ENCODE peak calls at places on chromosomes 6 and 20, in six cellular contexts. V is GM13976, H is upper lobe of right lung, S is cardiac muscle cell, P is foreskin fibroblast, G is Caco-2. U is an unnamed sample.

GRCh38 chr6:6711832-6712231 is 123.3 kb downstream of the LY86 start:
- DNase-seq in P (no peak), V (no peak), G (no peak), S (no peak), H (no peak), U (no peak)

GRCh38 chr20:61186771-61187170 is 65.3 kb upstream of the CDH4 start:
- DNase-seq in S (peak), V (no peak), P (no peak), H (no peak), G (no peak), U (no peak)

GRCh38 chr20:5119435-5120188 is at the start of gene PCNA:
- DNase-seq in G (peak), V (peak), S (peak), H (peak), P (peak), U (peak)

GRCh38 chr6:107185570-107185969 is 70.3 kb upstream of the BEND3 start:
- DNase-seq in S (peak), H (no peak), V (no peak), P (no peak), G (peak), U (no peak)

GRCh38 chr6:108621117-108621516 is 60.4 kb downstream of the FOXO3 start:
- DNase-seq in S (peak), G (no peak), V (no peak), P (peak), H (no peak), U (no peak)

GRCh38 chr6:97822632-97823031 is 539.6 kb upstream of the MMS22L start:
- DNase-seq in P (no peak), H (no peak), V (no peak), G (no peak), S (no peak), U (no peak)

GRCh38 chr6:104212977-104213696 is 646.6 kb downstream of the HACE1 start:
- DNase-seq in P (no peak), S (no peak), G (no peak), H (no peak), V (no peak), U (no peak)

GRCh38 chr6:40353967-40354452 is 233.2 kb downstream of the LRFN2 start:
- DNase-seq in G (no peak), H (no peak), S (no peak), P (no peak), V (no peak), U (no peak)

GRCh38 chr6:73515204-73516101 is 5.4 kb downstream of the EEF1A1 start:
- DNase-seq in P (peak), H (no peak), G (no peak), S (peak), V (peak), U (peak)

GRCh38 chr6:115838763-115839401 is 221.8 kb downstream of the FRK start:
- DNase-seq in S (peak), H (no peak), G (no peak), P (peak), V (peak), U (peak)

GRCh38 chr6:118709859-118710350 is 58.5 kb upstream of the CEP85L start:
- DNase-seq in V (peak), H (no peak), P (peak), G (no peak), S (peak), U (peak)

GRCh38 chr6:114083251-114083650 is 112.3 kb upstream of the HDAC2 start:
- DNase-seq in V (no peak), S (no peak), G (no peak), P (no peak), H (no peak), U (no peak)

GRCh38 chr20:45998761-45999160 is 9.9 kb upstream of the MMP9 start:
- DNase-seq in P (no peak), H (no peak), G (no peak), V (no peak), S (no peak), U (no peak)

GRCh38 chr6:21264288-21264818 is 329.2 kb upstream of the SOX4 start:
- DNase-seq in P (no peak), V (no peak), H (no peak), G (peak), S (no peak), U (no peak)
- TF ChIP-seq CTCF in P (no peak), V (no peak), H (no peak), G (no peak), S (no peak), U (no peak)

DNA sequence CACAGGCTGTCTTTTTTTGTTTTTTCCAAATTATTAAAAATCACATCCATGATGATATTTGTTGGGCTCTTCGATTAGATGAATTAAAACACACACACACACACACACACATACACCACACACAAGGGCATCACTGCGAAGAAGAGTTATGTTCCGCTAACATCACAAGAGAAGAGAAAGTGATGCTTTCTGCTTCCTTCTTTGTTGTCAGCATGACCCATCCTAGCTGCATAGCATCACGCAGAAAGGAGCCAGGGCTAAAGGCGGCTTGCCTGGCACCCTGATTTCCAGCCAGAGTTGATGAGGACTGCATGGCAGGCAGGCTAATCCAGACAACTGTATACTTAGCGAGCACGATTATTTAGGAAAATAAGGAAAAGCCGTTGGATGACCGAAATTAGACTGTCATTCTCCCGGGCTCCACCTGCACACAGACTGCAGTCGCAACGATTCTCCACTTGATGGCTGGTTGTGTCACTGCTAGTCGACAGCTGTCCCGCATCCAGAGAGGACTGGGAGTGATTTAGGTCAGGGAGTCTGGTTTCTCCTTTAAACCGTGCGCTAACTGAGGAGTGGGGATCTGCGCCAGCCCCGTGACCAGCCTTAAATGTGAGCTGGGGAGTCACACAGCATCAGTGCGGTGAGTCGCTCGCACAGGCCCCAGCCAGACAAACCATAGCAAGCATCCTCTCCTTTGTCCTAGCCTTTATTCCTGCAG is 70.6 kb upstream of the SOX4 start:
- DNase-seq in V (no peak), S (no peak), H (no peak), G (peak), P (no peak), U (no peak)
- TF ChIP-seq CTCF in V (no peak), S (no peak), H (no peak), G (peak), P (no peak), U (peak)

DNA sequence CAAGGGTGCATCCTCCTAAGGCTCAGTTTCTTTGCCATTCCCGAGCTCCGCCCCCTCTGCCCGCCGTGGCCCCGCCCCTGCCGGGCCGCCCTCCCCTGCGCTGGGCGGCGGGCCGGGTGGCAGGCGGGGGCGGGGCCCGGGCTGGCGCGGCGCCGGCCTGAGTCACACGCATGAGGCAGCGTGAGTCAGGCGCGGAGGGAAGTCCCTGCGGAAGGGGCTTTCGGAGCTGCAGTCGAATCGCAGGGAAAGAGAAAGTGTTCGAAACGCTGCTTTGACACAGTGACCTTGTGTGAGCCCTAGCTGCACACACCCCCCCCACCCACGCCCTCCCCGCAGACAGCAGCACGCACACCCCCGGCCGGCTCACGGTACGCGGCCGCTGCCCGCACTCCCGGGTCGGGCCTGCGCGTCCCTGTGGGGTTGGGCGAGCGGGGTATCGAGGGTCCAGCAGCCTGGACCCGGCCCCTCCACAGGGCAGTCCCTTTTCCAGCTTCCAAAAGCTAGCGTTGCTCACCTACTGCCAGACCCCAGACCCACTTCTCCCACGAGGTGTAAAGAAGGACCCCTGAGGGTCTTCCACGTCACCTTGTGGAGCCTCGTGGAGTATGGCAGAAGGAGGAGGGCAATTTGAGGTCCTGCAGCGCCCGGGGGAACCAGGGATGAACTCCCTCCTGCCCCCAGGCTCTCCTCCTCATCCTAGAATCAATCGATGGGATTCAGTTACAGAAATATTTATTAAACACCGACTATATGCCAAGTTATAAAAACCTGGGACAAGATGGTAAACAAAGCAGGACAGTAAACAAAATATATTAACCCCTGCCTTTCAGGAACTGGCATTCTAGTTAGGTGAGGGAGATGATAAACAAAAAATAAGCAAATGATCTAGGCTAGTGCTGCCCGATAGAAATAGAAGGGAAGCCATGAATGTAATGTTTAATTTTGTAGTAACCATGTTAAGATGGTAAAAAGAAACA is 12.4 kb upstream of the HMGA1 start:
- DNase-seq in S (peak), P (peak), G (peak), H (peak), V (peak), U (peak)
- TF ChIP-seq CTCF in S (no peak), P (no peak), G (no peak), H (no peak), V (no peak), U (no peak)

GRCh38 chr6:34247481-34248197 is 1.2 kb downstream of the SMIM29 start:
- DNase-seq in S (no peak), H (no peak), P (no peak), V (no peak), G (no peak), U (peak)
- TF ChIP-seq CTCF in S (no peak), H (no peak), P (no peak), V (no peak), G (no peak), U (no peak)

GRCh38 chr6:27472617-27473400 is at the start of gene ZNF184:
- DNase-seq in S (peak), P (peak), V (peak), H (peak), G (peak), U (peak)
- TF ChIP-seq CTCF in S (peak), P (no peak), V (no peak), H (peak), G (no peak), U (peak)

DNA sequence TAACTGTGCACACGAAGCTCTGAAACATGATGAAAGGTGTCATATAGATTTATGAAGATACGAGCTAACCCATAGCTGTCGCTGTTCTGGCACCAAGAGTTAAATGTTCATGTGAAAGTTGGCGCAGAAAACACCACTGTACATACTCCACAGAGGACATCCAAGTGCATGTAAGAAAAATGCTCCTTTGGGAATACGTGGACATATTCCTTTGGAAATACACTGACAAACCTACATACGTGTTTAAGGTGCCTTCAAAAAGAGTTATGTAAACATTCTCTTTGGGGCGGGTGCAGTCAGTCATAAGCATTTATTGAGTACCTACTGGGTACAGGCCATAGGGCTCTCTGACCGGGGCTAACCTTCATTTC is 723 bp upstream of the ARID1B start:
- DNase-seq in S (peak), P (no peak), H (no peak), V (peak), G (no peak), U (peak)
- TF ChIP-seq CTCF in S (no peak), P (no peak), H (no peak), V (peak), G (no peak), U (peak)

U was measured in GM13977.